ENCODE peak calls at places on chromosome 14, in five cellular contexts. O, A, V, N and T are unnamed samples.

GRCh38 chr14:76937181-76938091 is 91.1 kb downstream of the IRF2BPL start:
- DNase-seq in O (no peak), A (no peak), V (peak), N (peak), T (peak)

GRCh38 chr14:85532981-85533820 is 3.3 kb downstream of the FLRT2 start:
- DNase-seq in O (peak), A (no peak), V (peak), N (peak), T (peak)

GRCh38 chr14:64857979-64858740 is 21.5 kb downstream of the SPTB start:
- DNase-seq in O (no peak), A (no peak), V (no peak), N (no peak), T (no peak)

GRCh38 chr14:22099942-22100763 is 426.5 kb upstream of the OR4E1 start:
- DNase-seq in O (peak), A (peak), V (no peak), N (no peak), T (no peak)

GRCh38 chr14:54715244-54715643 is 148.3 kb downstream of the SAMD4A start:
- DNase-seq in O (no peak), A (no peak), V (no peak), N (no peak), T (no peak)

GRCh38 chr14:85576848-85577541 is 47.1 kb downstream of the FLRT2 start:
- DNase-seq in O (no peak), A (no peak), V (no peak), N (no peak), T (no peak)

GRCh38 chr14:59964251-59965007 is 44.5 kb downstream of the LRRC9 start:
- DNase-seq in O (no peak), A (no peak), V (no peak), N (no peak), T (no peak)

GRCh38 chr14:63508033-63508432 is 35.1 kb downstream of the PPP2R5E start:
- DNase-seq in O (no peak), A (no peak), V (no peak), N (no peak), T (no peak)

GRCh38 chr14:23131482-23131881 is 12.4 kb upstream of the CEBPE start:
- DNase-seq in O (no peak), A (no peak), V (no peak), N (no peak), T (no peak)

GRCh38 chr14:72291908-72292688 is 359.9 kb downstream of the RGS6 start:
- DNase-seq in O (no peak), A (no peak), V (peak), N (no peak), T (peak)

GRCh38 chr14:92552066-92552465 is 38.5 kb downstream of the RIN3 start:
- DNase-seq in O (no peak), A (no peak), V (no peak), N (no peak), T (no peak)

GRCh38 chr14:105088812-105089745 is 23.8 kb upstream of the GPR132 start:
- DNase-seq in O (no peak), A (no peak), V (no peak), N (no peak), T (no peak)

GRCh38 chr14:68656452-68656851 is 136.4 kb downstream of the ZFP36L1 start:
- DNase-seq in O (peak), A (no peak), V (no peak), N (no peak), T (no peak)

GRCh38 chr14:71142375-71143038 is 235.2 kb downstream of the PCNX1 start:
- DNase-seq in O (no peak), A (no peak), V (peak), N (no peak), T (peak)

GRCh38 chr14:76953196-76953945 is 75.1 kb downstream of the IRF2BPL start:
- DNase-seq in O (no peak), A (peak), V (peak), N (no peak), T (peak)

GRCh38 chr14:20503905-20504304 is 1.4 kb upstream of the RNASE10 start:
- DNase-seq in O (no peak), A (no peak), V (no peak), N (peak), T (no peak)

GRCh38 chr14:67285876-67286452 is 44.7 kb downstream of the PALS1 start:
- DNase-seq in O (no peak), A (no peak), V (peak), N (no peak), T (no peak)

GRCh38 chr14:95346820-95347219 is 27.1 kb upstream of the CLMN start:
- DNase-seq in O (peak), A (no peak), V (no peak), N (no peak), T (no peak)

GRCh38 chr14:99199854-99200653 is 71.9 kb downstream of the BCL11B start:
- DNase-seq in O (no peak), A (no peak), V (no peak), N (no peak), T (no peak)

GRCh38 chr14:22112004-22112403 is 438.4 kb upstream of the OR4E1 start:
- DNase-seq in O (no peak), A (peak), V (no peak), N (no peak), T (no peak)

GRCh38 chr14:24067133-24068082 is 4.0 kb upstream of the CPNE6 start:
- DNase-seq in O (no peak), A (no peak), V (no peak), N (no peak), T (no peak)

GRCh38 chr14:105072381-105072861 is 7.2 kb upstream of the GPR132 start:
- DNase-seq in O (no peak), A (no peak), V (no peak), N (no peak), T (no peak)

GRCh38 chr14:75339059-75339458 is 60.4 kb downstream of the FOS start:
- DNase-seq in O (no peak), A (no peak), V (peak), N (no peak), T (no peak)

GRCh38 chr14:99129998-99130397 is 142.0 kb downstream of the BCL11B start:
- DNase-seq in O (no peak), A (no peak), V (no peak), N (no peak), T (no peak)